ENCODE peak calls at places on chromosomes 13 and 19, in eight cellular contexts. Z, V, E, A, N, J, T and H are unnamed samples. For H3K9me3, the result is how much of the 10 kb centered on the place peaks cover.

GRCh38 chr13:23671367-23671766 is 101.2 kb downstream of the TNFRSF19 start:
- DNase-seq in Z (no peak), V (no peak), E (no peak), A (no peak), N (no peak), J (no peak), T (no peak), H (no peak)

GRCh38 chr19:9836021-9836420 is 903 bp downstream of the PIN1 start:
- DNase-seq in Z (peak), V (no peak), E (no peak), A (no peak), N (no peak), J (no peak), T (no peak), H (no peak)

GRCh38 chr19:16191216-16191908 is 6.2 kb downstream of the FAM32A start:
- DNase-seq in Z (no peak), V (no peak), E (no peak), A (no peak), N (no peak), J (no peak), T (no peak), H (no peak)

GRCh38 chr13:78910147-78910546 is 251.2 kb upstream of the OBI1 start:
- DNase-seq in Z (no peak), V (no peak), E (no peak), A (no peak), N (no peak), J (no peak), T (no peak), H (no peak)

GRCh38 chr13:110913322-110913721 is 1.5 kb downstream of the ANKRD10 start:
- DNase-seq in Z (peak), V (no peak), E (no peak), A (no peak), N (peak), J (peak), T (peak), H (no peak)

GRCh38 chr13:20128459-20128927 is 32.4 kb downstream of the GJA3 start:
- DNase-seq in Z (no peak), V (no peak), E (no peak), A (no peak), N (peak), J (peak), T (peak), H (no peak)

GRCh38 chr13:107211073-107211472 is 643.1 kb upstream of the ARGLU1 start:
- DNase-seq in Z (peak), V (peak), E (no peak), A (peak), N (peak), J (peak), T (peak), H (peak)

GRCh38 chr19:3979674-3980352 is 5.5 kb downstream of the EEF2 start:
- DNase-seq in Z (no peak), V (no peak), E (no peak), A (peak), N (no peak), J (no peak), T (no peak), H (peak)

GRCh38 chr19:56577719-56578602 is 10.7 kb downstream of the ZNF470 start:
- DNase-seq in Z (no peak), V (no peak), E (no peak), A (no peak), N (no peak), J (no peak), T (no peak), H (no peak)
- H3K9me3 ChIP-seq in Z (half or more), V (under half), E (under half), A (half or more), N (half or more), J (half or more), T (under half), H (under half)

DNA sequence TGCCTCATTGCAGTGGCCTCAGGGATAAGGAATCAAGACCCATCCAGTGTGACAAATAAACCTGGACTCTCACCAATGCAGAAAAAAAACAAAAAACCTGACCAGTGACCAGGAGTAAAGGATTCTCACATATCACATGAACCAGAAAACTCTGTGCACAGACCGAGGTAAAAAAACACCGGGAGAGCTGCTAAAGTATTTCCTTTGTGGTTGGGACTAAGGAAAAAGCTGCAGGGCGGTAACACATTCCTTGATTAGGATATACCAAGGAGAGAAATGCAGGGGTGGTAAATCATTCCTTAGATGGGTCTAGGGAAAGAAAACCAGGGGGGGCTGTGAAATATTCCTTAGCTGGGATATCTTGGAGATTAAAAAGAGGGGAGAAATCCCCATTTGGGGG is 64.8 kb upstream of the ZNF85 start:
- DNase-seq in Z (no peak), V (no peak), E (no peak), A (no peak), N (no peak), J (no peak), T (no peak), H (no peak)
- TF ChIP-seq POLR2A in Z (no peak), V (no peak), E (no peak), A (no peak), N (no peak), J (no peak), T (no peak), H (no peak)

DNA sequence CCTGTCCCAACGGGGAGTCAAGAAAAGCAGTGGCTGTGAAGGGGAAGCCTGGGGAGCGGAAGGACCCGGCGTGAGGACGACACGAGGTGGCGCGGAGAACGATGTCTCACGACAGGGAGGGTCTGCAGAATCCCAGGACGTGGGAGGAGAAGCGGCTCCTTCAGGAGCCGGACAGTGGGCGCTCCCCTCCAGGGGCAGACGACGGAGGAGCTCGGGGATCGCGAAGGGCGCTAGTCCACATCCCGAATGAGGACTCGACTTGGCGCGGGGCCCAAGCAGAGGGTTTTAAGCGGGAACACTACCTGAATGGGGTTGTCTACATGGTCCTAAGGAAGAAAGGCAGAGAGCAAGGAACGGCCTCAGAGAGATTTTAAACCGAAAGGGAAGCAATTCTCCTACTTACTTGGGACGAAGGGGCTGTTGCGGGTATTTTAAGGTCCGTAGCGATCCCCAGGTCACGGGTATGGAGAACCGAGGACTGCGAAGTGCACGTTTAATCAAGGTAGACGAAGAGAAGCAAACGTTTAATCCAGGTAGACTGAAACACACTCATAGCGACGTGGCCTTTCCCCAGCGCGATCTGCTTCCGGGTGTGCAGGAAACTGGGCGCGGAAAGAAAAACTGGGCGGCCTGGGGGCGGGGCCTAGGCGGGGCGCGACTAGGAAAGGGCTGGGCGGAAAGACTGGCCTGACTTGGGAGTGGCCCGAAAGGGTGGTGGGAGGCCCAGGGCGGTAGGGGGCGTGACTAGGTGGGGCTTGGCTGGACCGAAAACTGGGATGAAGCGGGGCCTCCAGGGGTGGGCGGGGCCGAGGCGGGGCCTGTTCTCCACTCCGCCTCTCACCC is at the start of gene ZNF841:
- DNase-seq in Z (peak), V (peak), E (peak), A (peak), N (peak), J (peak), T (peak), H (peak)
- H3K9me3 ChIP-seq in Z (under half), V (under half), E (under half), A (under half), N (half or more), J (under half), T (under half), H (under half)

GRCh38 chr19:39125554-39126311 is at the start of gene PAK4:
- DNase-seq in Z (peak), V (peak), E (peak), A (peak), N (peak), J (peak), T (peak), H (peak)
- TF ChIP-seq POLR2A in Z (peak), V (peak), E (no peak), A (no peak), N (no peak), J (peak), T (peak), H (peak)

DNA sequence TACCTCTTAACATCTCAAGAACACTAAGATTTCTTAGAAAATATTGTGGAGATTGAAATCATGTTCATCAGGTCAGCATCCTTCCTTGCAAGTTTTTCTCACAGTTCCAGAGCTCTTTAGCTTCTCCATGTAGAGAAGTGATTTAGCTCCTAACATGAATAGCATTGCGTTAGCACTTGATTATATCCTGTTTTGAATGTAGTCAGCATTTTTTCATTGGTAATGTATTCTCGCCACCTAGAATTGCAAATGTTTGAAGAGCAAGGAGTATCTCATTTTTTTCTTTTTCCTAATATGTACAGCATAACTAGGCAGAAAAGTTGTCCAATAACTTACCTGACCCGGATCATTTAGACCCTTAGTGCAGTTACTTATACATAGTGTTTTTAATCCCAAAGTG is 6.6 kb downstream of the ZNF470 start:
- DNase-seq in Z (no peak), V (no peak), E (no peak), A (no peak), N (no peak), J (no peak), T (no peak), H (no peak)
- H3K9me3 ChIP-seq in Z (half or more), V (under half), E (under half), A (half or more), N (half or more), J (half or more), T (under half), H (under half)

DNA sequence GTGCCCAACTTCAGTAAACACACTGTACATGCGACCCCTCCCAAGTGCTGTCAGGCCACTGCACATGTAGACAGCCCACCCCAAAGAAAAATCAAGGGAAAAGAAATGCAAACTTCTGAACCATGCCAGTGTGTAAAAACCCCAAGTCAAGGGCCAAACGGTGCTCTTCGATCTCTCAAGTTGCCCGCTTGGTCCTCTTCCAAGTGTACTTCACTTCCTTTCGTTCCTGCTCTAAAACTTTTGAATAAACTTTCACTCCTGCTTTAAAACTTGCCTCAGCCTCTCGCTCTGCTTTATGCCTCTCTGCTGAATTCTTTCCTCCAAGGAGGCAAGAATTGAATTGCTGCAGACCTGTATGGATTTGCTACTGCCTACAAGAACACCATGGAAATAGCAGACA is 600.7 kb downstream of the KCTD12 start:
- DNase-seq in Z (no peak), V (no peak), E (no peak), A (no peak), N (no peak), J (no peak), T (no peak), H (no peak)
- TF ChIP-seq POLR2A in Z (no peak), V (no peak), E (no peak), A (no peak), N (no peak), J (no peak), T (no peak), H (no peak)

GRCh38 chr13:59570204-59570603 is 593.5 kb downstream of the DIAPH3 start:
- DNase-seq in Z (no peak), V (no peak), E (no peak), A (no peak), N (no peak), J (no peak), T (no peak), H (no peak)
- H3K9me3 ChIP-seq in Z (under half), V (under half), E (under half), A (under half), N (under half), J (under half), T (under half), H (under half)

DNA sequence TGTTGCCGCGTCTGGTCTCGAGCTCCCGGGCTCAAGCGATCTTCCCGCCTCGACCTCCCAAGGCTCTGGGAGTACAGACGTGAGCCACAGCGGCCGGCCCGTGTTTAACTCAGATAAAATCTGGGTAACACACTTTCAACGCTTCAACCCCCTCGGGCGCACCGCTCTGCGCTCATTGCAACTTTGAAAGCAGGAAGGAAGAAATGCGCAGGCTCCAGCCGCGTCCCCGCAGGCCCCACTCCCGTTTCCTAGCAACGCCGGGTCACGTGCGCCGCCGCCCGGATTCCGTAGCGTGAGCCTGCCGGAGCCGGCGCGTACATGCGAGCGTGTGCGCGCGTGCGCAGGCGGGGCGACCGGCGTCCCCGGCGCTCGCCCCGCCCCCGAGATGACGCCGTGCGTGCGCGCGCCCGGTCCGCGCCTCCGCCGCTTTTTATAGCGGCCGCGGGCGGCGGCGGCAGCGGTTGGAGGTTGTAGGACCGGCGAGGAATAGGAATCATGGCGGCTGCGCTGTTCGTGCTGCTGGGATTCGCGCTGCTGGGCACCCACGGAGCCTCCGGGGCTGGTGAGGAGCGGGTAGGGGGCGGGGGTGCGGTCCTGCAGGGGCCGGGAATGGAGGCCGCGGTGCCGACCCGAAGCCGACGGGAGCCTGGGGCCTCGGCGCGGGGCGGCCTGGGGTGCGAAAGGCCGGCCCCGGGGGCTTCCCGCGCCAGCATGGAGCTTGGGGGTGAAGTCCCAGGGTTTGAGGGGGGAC is at the start of gene BSG:
- DNase-seq in Z (peak), V (peak), E (peak), A (peak), N (peak), J (peak), T (peak), H (peak)
- TF ChIP-seq POLR2A in Z (peak), V (peak), E (peak), A (peak), N (peak), J (peak), T (peak), H (peak)

GRCh38 chr19:51904331-51905165 is at the start of gene ZNF649:
- DNase-seq in Z (peak), V (peak), E (peak), A (peak), N (peak), J (peak), T (peak), H (peak)

GRCh38 chr19:51901860-51902259 is 3.0 kb downstream of the ZNF649 start:
- DNase-seq in Z (no peak), V (no peak), E (no peak), A (no peak), N (no peak), J (no peak), T (no peak), H (no peak)

GRCh38 chr19:51903192-51903591 is 1.6 kb downstream of the ZNF649 start:
- DNase-seq in Z (no peak), V (no peak), E (no peak), A (no peak), N (no peak), J (no peak), T (no peak), H (no peak)
- H3K9me3 ChIP-seq in Z (under half), V (under half), E (under half), A (under half), N (half or more), J (under half), T (under half), H (under half)